ENCODE peak calls at places on chromosome 7, in five cellular contexts. One of them, this sample, is unnamed. For H3K9me3, the result is how much of the 10 kb centered on the place peaks cover.

GRCh38 chr7:66331883-66332282 is 126.7 kb downstream of the TPST1 start:
- DNase-seq in SJSA1: no peak
- DNase-seq in heart left ventricle: no peak
- DNase-seq in HCT116: no peak
- DNase-seq in gastrocnemius medialis: no peak
- DNase-seq in this sample: no peak

GRCh38 chr7:141649137-141649864 is 52.7 kb downstream of the DENND11 start:
- DNase-seq in SJSA1: no peak
- DNase-seq in heart left ventricle: no peak
- DNase-seq in HCT116: no peak
- DNase-seq in gastrocnemius medialis: no peak
- DNase-seq in this sample: no peak

GRCh38 chr7:137546671-137547070 is 203.1 kb upstream of the PTN start:
- DNase-seq in SJSA1: no peak
- DNase-seq in heart left ventricle: no peak
- DNase-seq in HCT116: no peak
- DNase-seq in gastrocnemius medialis: no peak
- DNase-seq in this sample: no peak

GRCh38 chr7:132412435-132412834 is 163.8 kb downstream of the PLXNA4 start:
- DNase-seq in SJSA1: no peak
- DNase-seq in heart left ventricle: no peak
- DNase-seq in HCT116: no peak
- DNase-seq in gastrocnemius medialis: no peak
- DNase-seq in this sample: no peak

GRCh38 chr7:102933763-102934162 is 21.0 kb downstream of the LRRC17 start:
- DNase-seq in SJSA1: peak
- DNase-seq in heart left ventricle: peak
- DNase-seq in HCT116: no peak
- DNase-seq in gastrocnemius medialis: peak
- DNase-seq in this sample: no peak

GRCh38 chr7:51040777-51041176 is 258.1 kb upstream of the GRB10 start:
- DNase-seq in SJSA1: no peak
- DNase-seq in heart left ventricle: no peak
- DNase-seq in HCT116: no peak
- DNase-seq in gastrocnemius medialis: no peak
- DNase-seq in this sample: no peak

GRCh38 chr7:30474893-30475292 is 3.7 kb downstream of the NOD1 start:
- DNase-seq in SJSA1: no peak
- DNase-seq in heart left ventricle: no peak
- DNase-seq in HCT116: no peak
- DNase-seq in gastrocnemius medialis: no peak
- DNase-seq in this sample: no peak

GRCh38 chr7:156002362-156003001 is 190.2 kb upstream of the SHH start:
- DNase-seq in SJSA1: no peak
- DNase-seq in heart left ventricle: no peak
- DNase-seq in HCT116: no peak
- DNase-seq in gastrocnemius medialis: no peak
- DNase-seq in this sample: no peak

GRCh38 chr7:117087639-117088396 is 134.5 kb downstream of the ST7 start:
- DNase-seq in SJSA1: no peak
- DNase-seq in heart left ventricle: no peak
- DNase-seq in HCT116: no peak
- DNase-seq in gastrocnemius medialis: no peak
- DNase-seq in this sample: no peak

GRCh38 chr7:37160656-37161055 is 288.0 kb downstream of the ELMO1 start:
- DNase-seq in SJSA1: no peak
- DNase-seq in heart left ventricle: no peak
- DNase-seq in HCT116: no peak
- DNase-seq in gastrocnemius medialis: no peak
- DNase-seq in this sample: no peak

GRCh38 chr7:19275000-19275399 is 129.8 kb upstream of the FERD3L start:
- DNase-seq in SJSA1: no peak
- DNase-seq in heart left ventricle: no peak
- DNase-seq in HCT116: no peak
- DNase-seq in gastrocnemius medialis: no peak
- DNase-seq in this sample: no peak

GRCh38 chr7:73850781-73851207 is 8.5 kb upstream of the METTL27 start:
- DNase-seq in SJSA1: peak
- DNase-seq in heart left ventricle: no peak
- DNase-seq in HCT116: peak
- DNase-seq in gastrocnemius medialis: peak
- DNase-seq in this sample: no peak

GRCh38 chr7:6376820-6377219 is 70.9 kb downstream of the DAGLB start:
- DNase-seq in SJSA1: no peak
- DNase-seq in heart left ventricle: no peak
- DNase-seq in HCT116: no peak
- DNase-seq in gastrocnemius medialis: no peak
- DNase-seq in this sample: no peak

GRCh38 chr7:57362868-57363267 is 87.1 kb upstream of the ZNF716 start:
- DNase-seq in SJSA1: no peak
- DNase-seq in heart left ventricle: no peak
- DNase-seq in HCT116: no peak
- DNase-seq in gastrocnemius medialis: no peak
- DNase-seq in this sample: no peak

GRCh38 chr7:57367171-57367570 is 82.8 kb upstream of the ZNF716 start:
- DNase-seq in SJSA1: no peak
- DNase-seq in heart left ventricle: no peak
- DNase-seq in HCT116: no peak
- DNase-seq in gastrocnemius medialis: no peak
- DNase-seq in this sample: no peak

GRCh38 chr7:57361406-57361805 is 88.6 kb upstream of the ZNF716 start:
- DNase-seq in SJSA1: no peak
- DNase-seq in heart left ventricle: no peak
- DNase-seq in HCT116: no peak
- DNase-seq in gastrocnemius medialis: no peak
- DNase-seq in this sample: no peak

GRCh38 chr7:57363321-57363720 is 86.7 kb upstream of the ZNF716 start:
- DNase-seq in SJSA1: no peak
- DNase-seq in heart left ventricle: no peak
- DNase-seq in HCT116: no peak
- DNase-seq in gastrocnemius medialis: no peak
- DNase-seq in this sample: no peak

GRCh38 chr7:57364933-57365710 is 84.9 kb upstream of the ZNF716 start:
- DNase-seq in SJSA1: no peak
- DNase-seq in heart left ventricle: no peak
- DNase-seq in HCT116: no peak
- DNase-seq in gastrocnemius medialis: no peak
- DNase-seq in this sample: no peak
- H3K9me3 ChIP-seq in SJSA1: under half
- H3K9me3 ChIP-seq in heart left ventricle: under half
- H3K9me3 ChIP-seq in HCT116: under half
- H3K9me3 ChIP-seq in gastrocnemius medialis: under half
- H3K9me3 ChIP-seq in this sample: under half

DNA sequence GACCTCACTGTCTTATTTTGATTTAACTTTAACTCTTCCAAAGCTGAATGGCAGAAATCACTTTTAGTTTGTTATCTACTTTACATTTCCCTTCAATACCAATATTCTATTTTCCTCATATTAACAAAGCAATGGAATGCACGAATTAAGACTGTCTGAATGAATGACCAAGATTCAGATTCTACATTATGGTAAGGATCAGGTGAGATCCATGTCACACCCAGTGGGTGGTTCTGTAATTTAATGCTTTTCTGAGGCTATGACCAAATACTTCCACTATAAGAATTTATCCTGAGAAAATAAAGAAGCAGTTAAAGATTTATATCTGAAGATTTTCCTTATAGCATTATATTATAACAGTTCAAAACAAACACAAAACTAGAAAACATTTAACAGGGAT is 90.2 kb upstream of the NUPR2 start:
- DNase-seq in SJSA1: no peak
- DNase-seq in heart left ventricle: no peak
- DNase-seq in HCT116: no peak
- DNase-seq in gastrocnemius medialis: no peak
- DNase-seq in this sample: no peak
- H3K9me3 ChIP-seq in SJSA1: under half
- H3K9me3 ChIP-seq in heart left ventricle: under half
- H3K9me3 ChIP-seq in HCT116: under half
- H3K9me3 ChIP-seq in gastrocnemius medialis: under half
- H3K9me3 ChIP-seq in this sample: under half

GRCh38 chr7:64655811-64656210 is 10.1 kb upstream of the ZNF107 start:
- DNase-seq in SJSA1: no peak
- DNase-seq in heart left ventricle: no peak
- DNase-seq in HCT116: no peak
- DNase-seq in gastrocnemius medialis: no peak
- DNase-seq in this sample: no peak
- H3K9me3 ChIP-seq in SJSA1: under half
- H3K9me3 ChIP-seq in heart left ventricle: under half
- H3K9me3 ChIP-seq in HCT116: under half
- H3K9me3 ChIP-seq in gastrocnemius medialis: under half
- H3K9me3 ChIP-seq in this sample: under half

GRCh38 chr7:157751951-157752673 is 415.3 kb downstream of the DNAJB6 start:
- DNase-seq in SJSA1: no peak
- DNase-seq in heart left ventricle: no peak
- DNase-seq in HCT116: no peak
- DNase-seq in gastrocnemius medialis: no peak
- DNase-seq in this sample: no peak

GRCh38 chr7:157750291-157750690 is 413.5 kb downstream of the DNAJB6 start:
- DNase-seq in SJSA1: no peak
- DNase-seq in heart left ventricle: no peak
- DNase-seq in HCT116: no peak
- DNase-seq in gastrocnemius medialis: no peak
- DNase-seq in this sample: no peak

GRCh38 chr7:157752832-157753291 is 416.1 kb downstream of the DNAJB6 start:
- DNase-seq in SJSA1: no peak
- DNase-seq in heart left ventricle: no peak
- DNase-seq in HCT116: no peak
- DNase-seq in gastrocnemius medialis: no peak
- DNase-seq in this sample: no peak

GRCh38 chr7:157753713-157754415 is 417.1 kb downstream of the DNAJB6 start:
- DNase-seq in SJSA1: no peak
- DNase-seq in heart left ventricle: no peak
- DNase-seq in HCT116: no peak
- DNase-seq in gastrocnemius medialis: no peak
- DNase-seq in this sample: no peak

GRCh38 chr7:157751351-157751750 is 414.5 kb downstream of the DNAJB6 start:
- DNase-seq in SJSA1: no peak
- DNase-seq in heart left ventricle: no peak
- DNase-seq in HCT116: no peak
- DNase-seq in gastrocnemius medialis: no peak
- DNase-seq in this sample: no peak
- H3K9me3 ChIP-seq in SJSA1: under half
- H3K9me3 ChIP-seq in heart left ventricle: under half
- H3K9me3 ChIP-seq in HCT116: under half
- H3K9me3 ChIP-seq in gastrocnemius medialis: under half
- H3K9me3 ChIP-seq in this sample: under half

This sample was measured in T-helper 17 cell.